ENCODE peak calls at places on chromosome 10, in four cellular contexts. K is transverse colon, U is adrenal gland, P is spleen. I is an unnamed sample. For H3K9me3, the result is how much of the 10 kb centered on the place peaks cover.

GRCh38 chr10:104300736-104301292 is 31.8 kb downstream of the GSTO2 start:
- DNase-seq in U (peak), K (peak), P (no peak), I (peak)

GRCh38 chr10:50624154-50624865 is 554 bp upstream of the SGMS1 start:
- DNase-seq in P (peak), U (peak), K (peak), I (peak)

GRCh38 chr10:2037966-2038493 is 300.7 kb upstream of the ADARB2 start:
- DNase-seq in P (no peak), K (no peak), U (no peak), I (no peak)

GRCh38 chr10:17326377-17326776 is 98.3 kb downstream of the VIM start:
- DNase-seq in K (no peak), P (no peak), U (no peak), I (no peak)

GRCh38 chr10:47081264-47081663 is 170.0 kb downstream of the PTPN20 start:
- DNase-seq in P (no peak), K (no peak), U (no peak), I (no peak)

GRCh38 chr10:84587789-84588188 is 259.4 kb downstream of the CCSER2 start:
- DNase-seq in U (no peak), P (no peak), K (no peak), I (no peak)

GRCh38 chr10:116270691-116271592 is 2.1 kb downstream of the GFRA1 start:
- DNase-seq in U (no peak), K (no peak), P (no peak), I (no peak)

GRCh38 chr10:102918817-102919236 is 733 bp downstream of the CNNM2 start:
- DNase-seq in K (peak), U (no peak), P (peak), I (no peak)

GRCh38 chr10:47266602-47267001 is 33.4 kb upstream of the GDF10 start:
- DNase-seq in U (no peak), P (no peak), K (peak), I (no peak)

GRCh38 chr10:116707981-116708380 is 34.4 kb downstream of the HSPA12A start:
- DNase-seq in P (no peak), U (no peak), K (no peak), I (no peak)

GRCh38 chr10:110609592-110609991 is 34.5 kb upstream of the RBM20 start:
- DNase-seq in P (no peak), U (no peak), K (no peak), I (no peak)

GRCh38 chr10:86958831-86959736 is 685 bp downstream of the SNCG start:
- DNase-seq in K (no peak), P (peak), U (peak), I (no peak)
- H3K4me3 ChIP-seq in K (no peak), P (peak), U (peak), I (no peak)

DNA sequence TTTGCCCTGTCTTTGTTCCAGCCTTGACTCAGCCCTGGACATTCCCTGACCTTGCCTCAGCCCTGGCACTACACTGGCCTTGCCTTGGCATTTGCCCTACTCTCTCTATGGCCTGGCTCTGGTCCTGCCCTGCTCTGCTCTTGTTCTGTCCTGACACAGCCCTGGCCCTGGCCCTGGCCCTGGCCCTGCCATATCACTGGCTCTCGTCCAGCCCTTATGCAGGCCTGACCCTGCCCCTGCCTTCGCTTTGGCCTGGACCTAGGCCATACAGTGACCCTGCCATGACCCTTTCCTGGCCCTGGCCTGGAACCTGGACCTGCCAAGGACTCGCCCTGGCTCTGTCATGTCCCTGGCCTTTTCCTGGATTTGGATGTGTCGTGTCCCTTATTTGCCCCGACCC is 646.0 kb downstream of the ZNF37A start:
- DNase-seq in P (no peak), K (no peak), U (no peak), I (no peak)
- H3K9me3 ChIP-seq in P (under half), K (under half), U (under half), I (under half)

GRCh38 chr10:115005771-115006170 is 67.8 kb downstream of the TRUB1 start:
- DNase-seq in K (no peak), P (no peak), U (no peak), I (no peak)
- TF ChIP-seq POLR2A in K (no peak), P (no peak), U (no peak), I (no peak)

GRCh38 chr10:88994034-88994433 is 3.4 kb downstream of the FAS start:
- DNase-seq in P (no peak), K (no peak), U (no peak), I (no peak)
- H3K4me3 ChIP-seq in P (no peak), K (no peak), U (peak), I (no peak)

DNA sequence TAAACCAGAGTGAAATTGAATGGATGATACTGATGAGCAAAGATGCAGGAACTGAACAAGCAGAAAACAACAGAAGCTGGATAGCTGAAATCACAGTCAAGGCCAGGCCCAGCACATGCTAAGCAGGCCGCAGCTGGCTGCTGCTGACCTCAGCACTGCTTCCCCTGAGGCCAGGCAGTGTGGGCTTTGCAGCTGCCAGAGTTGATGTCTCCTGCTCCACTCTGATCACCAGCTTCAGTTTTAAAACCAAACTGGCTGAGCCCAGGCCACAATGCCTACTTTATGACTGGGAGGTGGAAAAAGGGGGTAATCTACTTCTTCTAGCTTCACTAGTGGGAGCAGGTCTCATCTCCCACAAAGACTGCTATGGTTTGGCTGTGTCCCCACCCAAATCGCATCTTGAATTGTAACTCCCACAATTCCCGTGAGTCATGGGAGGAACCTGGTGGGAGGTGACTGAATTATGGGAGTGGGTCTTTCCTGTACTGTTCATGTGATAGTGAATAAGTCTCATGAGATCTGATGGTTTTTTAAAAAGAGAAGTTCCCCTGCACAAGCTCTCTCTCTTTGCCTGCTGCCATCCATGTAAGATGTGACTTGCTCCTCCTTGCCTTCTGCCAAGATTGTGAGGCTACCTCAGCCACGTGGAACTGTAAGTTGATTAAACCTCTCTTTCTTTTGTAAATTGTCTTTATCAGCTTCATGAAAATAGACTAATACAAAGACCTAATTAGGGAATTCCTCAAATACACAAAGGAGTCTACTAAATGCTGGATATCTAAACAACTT is 136.4 kb upstream of the ITGB1 start:
- DNase-seq in P (no peak), K (no peak), U (no peak), I (no peak)
- H3K9me3 ChIP-seq in P (under half), K (under half), U (under half), I (under half)

GRCh38 chr10:113565364-113565763 is 12.5 kb downstream of the HABP2 start:
- DNase-seq in P (no peak), U (no peak), K (no peak), I (no peak)

GRCh38 chr10:113561214-113561613 is 8.4 kb downstream of the HABP2 start:
- DNase-seq in P (no peak), U (no peak), K (no peak), I (no peak)

GRCh38 chr10:113562108-113562507 is 9.3 kb downstream of the HABP2 start:
- DNase-seq in K (no peak), U (no peak), P (peak), I (no peak)

GRCh38 chr10:113562693-113563092 is 9.8 kb downstream of the HABP2 start:
- DNase-seq in U (no peak), K (no peak), P (no peak), I (no peak)

GRCh38 chr10:113563306-113564088 is 10.6 kb downstream of the HABP2 start:
- DNase-seq in K (peak), P (peak), U (peak), I (peak)
- TF ChIP-seq POLR2A in K (no peak), P (no peak), U (no peak), I (no peak)